ENCODE peak calls at places on chromosomes 2 and 18, in six cellular contexts. One of them, this sample, is unnamed.
A peak's percentile ranks its signal among the peaks of the same experiment; 100 is the strongest.

GRCh38 chr2:58515827-58516574 is 274.9 kb upstream of the FANCL start:
- DNase-seq in ascending aorta: no peak
- DNase-seq in pancreas: no peak
- DNase-seq in Panc1: no peak
- DNase-seq in stomach: no peak
- DNase-seq in neural progenitor cell: no peak
- DNase-seq in this sample: no peak

GRCh38 chr2:481388-481787 is 193.5 kb upstream of the ALKAL2 start:
- DNase-seq in ascending aorta: no peak
- DNase-seq in neural progenitor cell: no peak
- DNase-seq in stomach: no peak
- DNase-seq in pancreas: no peak
- DNase-seq in Panc1: no peak
- DNase-seq in this sample: no peak

GRCh38 chr2:62705859-62706720 is 577 bp downstream of the EHBP1 start:
- DNase-seq in neural progenitor cell: peak; percentile 44
- DNase-seq in ascending aorta: peak; percentile 86
- DNase-seq in Panc1: no peak
- DNase-seq in pancreas: peak; percentile 52
- DNase-seq in stomach: peak; percentile 49
- DNase-seq in this sample: no peak

GRCh38 chr2:19540739-19541503 is 182.5 kb upstream of the OSR1 start:
- DNase-seq in Panc1: no peak
- DNase-seq in neural progenitor cell: no peak
- DNase-seq in pancreas: no peak
- DNase-seq in ascending aorta: no peak
- DNase-seq in stomach: no peak
- DNase-seq in this sample: no peak

GRCh38 chr2:118440699-118441098 is 352.4 kb downstream of the INSIG2 start:
- DNase-seq in pancreas: no peak
- DNase-seq in ascending aorta: no peak
- DNase-seq in neural progenitor cell: no peak
- DNase-seq in stomach: no peak
- DNase-seq in Panc1: no peak
- DNase-seq in this sample: no peak

GRCh38 chr2:181500201-181500600 is 43.0 kb downstream of the ITGA4 start:
- DNase-seq in pancreas: no peak
- DNase-seq in neural progenitor cell: no peak
- DNase-seq in ascending aorta: no peak
- DNase-seq in Panc1: no peak
- DNase-seq in stomach: no peak
- DNase-seq in this sample: no peak

GRCh38 chr2:66888791-66889631 is 454.1 kb downstream of the MEIS1 start:
- DNase-seq in ascending aorta: no peak
- DNase-seq in pancreas: no peak
- DNase-seq in Panc1: no peak
- DNase-seq in neural progenitor cell: no peak
- DNase-seq in stomach: no peak
- DNase-seq in this sample: no peak

GRCh38 chr2:127108090-127108523 is 1.2 kb upstream of the BIN1 start:
- DNase-seq in ascending aorta: peak; percentile 49
- DNase-seq in stomach: no peak
- DNase-seq in pancreas: no peak
- DNase-seq in neural progenitor cell: no peak
- DNase-seq in Panc1: no peak
- DNase-seq in this sample: no peak

GRCh38 chr18:484749-485464 is 15.6 kb downstream of the COLEC12 start:
- DNase-seq in pancreas: no peak
- DNase-seq in neural progenitor cell: no peak
- DNase-seq in stomach: no peak
- DNase-seq in Panc1: no peak
- DNase-seq in ascending aorta: no peak
- DNase-seq in this sample: no peak

GRCh38 chr2:191187105-191187829 is 36.5 kb upstream of the STAT4 start:
- DNase-seq in stomach: no peak
- DNase-seq in neural progenitor cell: no peak
- DNase-seq in Panc1: no peak
- DNase-seq in pancreas: no peak
- DNase-seq in ascending aorta: no peak
- DNase-seq in this sample: no peak

GRCh38 chr2:191189112-191189635 is 38.4 kb upstream of the STAT4 start:
- DNase-seq in Panc1: no peak
- DNase-seq in neural progenitor cell: no peak
- DNase-seq in stomach: no peak
- DNase-seq in ascending aorta: no peak
- DNase-seq in pancreas: no peak
- DNase-seq in this sample: no peak

GRCh38 chr2:191190439-191190838 is 39.6 kb upstream of the STAT4 start:
- DNase-seq in neural progenitor cell: no peak
- DNase-seq in stomach: no peak
- DNase-seq in pancreas: no peak
- DNase-seq in ascending aorta: no peak
- DNase-seq in Panc1: no peak
- DNase-seq in this sample: no peak

GRCh38 chr2:191190861-191191552 is 40.2 kb upstream of the STAT4 start:
- DNase-seq in stomach: no peak
- DNase-seq in pancreas: no peak
- DNase-seq in neural progenitor cell: no peak
- DNase-seq in Panc1: no peak
- DNase-seq in ascending aorta: no peak
- DNase-seq in this sample: no peak

GRCh38 chr2:191188550-191189093 is 37.8 kb upstream of the STAT4 start:
- DNase-seq in ascending aorta: no peak
- DNase-seq in pancreas: no peak
- DNase-seq in neural progenitor cell: no peak
- DNase-seq in stomach: no peak
- DNase-seq in Panc1: no peak
- DNase-seq in this sample: no peak
- H3K4me3 ChIP-seq in ascending aorta: no peak overlapping the region
- H3K4me3 ChIP-seq in pancreas: no peak overlapping the region
- H3K4me3 ChIP-seq in neural progenitor cell: no peak overlapping the region
- H3K4me3 ChIP-seq in stomach: no peak overlapping the region
- H3K4me3 ChIP-seq in Panc1: no peak overlapping the region
- H3K4me3 ChIP-seq in this sample: peak overlapping the region; percentile 29

GRCh38 chr2:86172610-86173009 is 22.7 kb downstream of the IMMT start:
- DNase-seq in pancreas: no peak
- DNase-seq in ascending aorta: no peak
- DNase-seq in stomach: no peak
- DNase-seq in neural progenitor cell: no peak
- DNase-seq in Panc1: no peak
- DNase-seq in this sample: no peak
- H3K27ac ChIP-seq in pancreas: no peak overlapping the region
- H3K27ac ChIP-seq in ascending aorta: no peak overlapping the region
- H3K27ac ChIP-seq in stomach: no peak overlapping the region
- H3K27ac ChIP-seq in neural progenitor cell: no peak overlapping the region
- H3K27ac ChIP-seq in Panc1: no peak overlapping the region
- H3K27ac ChIP-seq in this sample: no peak overlapping the region

DNA sequence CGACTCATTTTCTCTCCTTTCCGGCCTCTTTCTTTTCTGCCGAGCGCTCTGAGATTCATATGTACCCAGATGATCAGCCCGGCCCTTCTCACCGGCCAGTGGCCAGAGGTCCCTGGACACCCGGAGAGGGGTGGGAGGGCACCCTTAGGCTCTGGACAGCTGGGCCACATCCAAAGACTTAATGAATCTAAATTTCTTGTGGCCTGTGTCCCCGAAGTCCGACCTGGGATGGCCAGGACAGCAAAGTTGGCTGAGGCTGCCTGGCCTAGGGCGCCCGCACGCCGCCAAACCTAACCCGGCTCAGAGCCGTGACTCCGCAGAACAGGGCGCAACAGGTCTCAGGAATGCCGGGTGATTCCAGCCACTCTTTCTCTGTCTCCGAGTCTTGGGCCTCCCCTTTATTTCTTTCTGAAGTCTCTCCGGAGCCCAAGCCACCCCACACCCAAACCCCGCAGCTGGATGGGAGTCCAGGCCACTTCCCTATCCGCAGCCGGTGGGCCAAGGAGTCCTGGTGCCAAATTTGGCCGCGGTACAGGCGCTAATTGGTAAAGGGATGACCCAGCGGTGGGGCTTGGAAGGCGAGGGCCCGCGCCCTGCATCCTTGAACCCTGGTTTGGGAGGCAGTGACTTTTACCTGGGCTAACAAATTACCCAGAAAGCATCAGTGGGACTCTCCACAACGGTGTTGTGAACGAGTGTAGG is 2.6 kb upstream of the PAX3 start:
- DNase-seq in Panc1: no peak
- DNase-seq in stomach: no peak
- DNase-seq in pancreas: no peak
- DNase-seq in ascending aorta: no peak
- DNase-seq in neural progenitor cell: peak; percentile 76
- DNase-seq in this sample: no peak
- H3K9me3 ChIP-seq in Panc1: no peaks in the 10 kb centered on the region
- H3K9me3 ChIP-seq in stomach: peaks cover 9% of the 10 kb centered on the region
- H3K9me3 ChIP-seq in pancreas: no peaks in the 10 kb centered on the region
- H3K9me3 ChIP-seq in ascending aorta: no peaks in the 10 kb centered on the region
- H3K9me3 ChIP-seq in neural progenitor cell: no peaks in the 10 kb centered on the region
- H3K9me3 ChIP-seq in this sample: no peaks in the 10 kb centered on the region

GRCh38 chr2:64276417-64277095 is 132.3 kb upstream of the PELI1 start:
- DNase-seq in Panc1: no peak
- DNase-seq in pancreas: no peak
- DNase-seq in neural progenitor cell: peak; percentile 35
- DNase-seq in stomach: no peak
- DNase-seq in ascending aorta: no peak
- DNase-seq in this sample: no peak

GRCh38 chr2:64277101-64277849 is 133.1 kb upstream of the PELI1 start:
- DNase-seq in neural progenitor cell: no peak
- DNase-seq in ascending aorta: no peak
- DNase-seq in stomach: no peak
- DNase-seq in Panc1: no peak
- DNase-seq in pancreas: no peak
- DNase-seq in this sample: no peak

GRCh38 chr2:64273524-64274398 is 129.5 kb upstream of the PELI1 start:
- DNase-seq in pancreas: no peak
- DNase-seq in neural progenitor cell: no peak
- DNase-seq in ascending aorta: peak; percentile 70
- DNase-seq in Panc1: no peak
- DNase-seq in stomach: peak; percentile 33
- DNase-seq in this sample: no peak

GRCh38 chr2:64275174-64275466 is 130.9 kb upstream of the PELI1 start:
- DNase-seq in pancreas: no peak
- DNase-seq in ascending aorta: no peak
- DNase-seq in neural progenitor cell: no peak
- DNase-seq in stomach: no peak
- DNase-seq in Panc1: no peak
- DNase-seq in this sample: no peak

DNA sequence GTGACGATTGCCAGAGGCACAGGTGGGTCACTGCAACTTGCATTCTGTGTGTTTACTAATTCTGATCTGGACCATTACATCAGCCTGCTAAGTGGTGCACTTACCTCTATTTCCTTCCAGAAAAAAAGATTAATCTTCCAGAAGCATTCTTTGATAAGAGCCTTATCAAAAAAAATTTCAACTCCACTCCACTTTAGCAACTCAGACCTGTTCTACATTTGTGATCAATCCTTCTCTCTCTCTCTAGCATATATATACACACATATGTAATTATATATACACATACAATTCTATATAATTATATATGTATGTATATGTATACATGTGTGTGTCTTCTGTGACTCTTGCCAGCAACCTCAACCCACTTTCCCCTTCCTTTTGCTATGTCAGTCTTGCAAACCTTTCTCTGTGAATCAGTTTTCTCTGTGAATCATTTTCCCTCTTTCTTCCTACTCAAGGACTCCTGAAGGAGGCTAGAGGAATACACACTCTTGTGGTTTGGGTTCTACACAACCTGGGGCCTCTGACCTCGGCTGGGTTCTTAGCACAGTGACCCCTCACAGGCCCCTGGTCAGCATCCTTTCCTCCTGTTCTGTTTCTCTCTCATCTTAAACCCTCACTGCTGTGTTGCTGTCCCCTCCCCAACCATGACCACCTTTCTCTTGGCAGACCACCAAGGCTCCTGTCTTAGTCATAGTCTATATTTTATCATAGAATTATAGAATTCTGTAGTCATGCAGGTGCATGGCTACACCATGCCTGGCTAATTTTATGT is 130.4 kb upstream of the PELI1 start:
- DNase-seq in stomach: no peak
- DNase-seq in Panc1: no peak
- DNase-seq in neural progenitor cell: no peak
- DNase-seq in pancreas: no peak
- DNase-seq in ascending aorta: no peak
- DNase-seq in this sample: no peak
- H3K4me3 ChIP-seq in stomach: no peak overlapping the region
- H3K4me3 ChIP-seq in Panc1: no peak overlapping the region
- H3K4me3 ChIP-seq in neural progenitor cell: no peak overlapping the region
- H3K4me3 ChIP-seq in pancreas: no peak overlapping the region
- H3K4me3 ChIP-seq in ascending aorta: no peak overlapping the region
- H3K4me3 ChIP-seq in this sample: no peak overlapping the region

DNA sequence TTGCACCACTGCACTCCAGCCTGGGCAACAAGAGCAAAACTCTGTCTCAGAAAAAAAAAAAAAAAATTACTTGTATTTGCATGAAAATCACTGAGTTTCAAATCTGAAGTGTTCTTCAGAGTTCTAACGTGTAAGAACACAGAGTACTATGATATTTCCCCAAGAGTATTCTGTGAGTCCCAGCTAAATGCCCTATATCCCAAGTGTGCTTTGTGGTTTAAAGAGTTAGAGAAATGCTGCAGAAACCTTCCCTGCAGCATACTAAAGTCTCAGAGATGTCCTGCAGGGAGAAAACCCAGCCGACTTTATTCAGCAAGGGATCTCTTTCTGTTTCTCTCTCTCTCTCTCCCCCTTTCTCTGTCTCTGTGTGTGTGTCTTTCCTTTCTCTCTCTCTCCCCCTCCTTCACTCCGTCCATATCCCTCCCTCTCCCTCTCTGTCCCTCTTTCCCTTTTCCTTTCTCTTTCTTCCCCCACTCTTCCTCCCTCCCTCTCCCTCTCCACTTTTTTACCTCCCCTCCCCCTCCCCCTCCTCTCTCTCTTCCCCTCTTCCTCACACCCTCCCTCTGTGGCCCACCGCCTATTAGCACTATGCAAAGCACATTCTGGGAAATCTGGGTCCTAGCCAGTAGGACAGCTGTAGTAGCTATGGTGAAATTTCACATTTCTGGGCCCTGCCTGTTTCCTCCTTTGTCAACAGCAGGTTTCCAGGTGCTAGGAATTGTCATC is 54.2 kb downstream of the ACTR2 start:
- DNase-seq in Panc1: no peak
- DNase-seq in pancreas: no peak
- DNase-seq in stomach: no peak
- DNase-seq in ascending aorta: no peak
- DNase-seq in neural progenitor cell: peak; percentile 29
- DNase-seq in this sample: no peak
- H3K27ac ChIP-seq in Panc1: no peak overlapping the region
- H3K27ac ChIP-seq in pancreas: no peak overlapping the region
- H3K27ac ChIP-seq in stomach: peak overlapping the region; percentile 13
- H3K27ac ChIP-seq in ascending aorta: no peak overlapping the region
- H3K27ac ChIP-seq in neural progenitor cell: no peak overlapping the region
- H3K27ac ChIP-seq in this sample: no peak overlapping the region

GRCh38 chr2:116676776-116677175 is 1137.7 kb upstream of the DDX18 start:
- DNase-seq in ascending aorta: no peak
- DNase-seq in neural progenitor cell: no peak
- DNase-seq in pancreas: no peak
- DNase-seq in stomach: no peak
- DNase-seq in Panc1: no peak
- DNase-seq in this sample: no peak
- H3K9me3 ChIP-seq in ascending aorta: no peaks in the 10 kb centered on the region
- H3K9me3 ChIP-seq in neural progenitor cell: no peaks in the 10 kb centered on the region
- H3K9me3 ChIP-seq in pancreas: no peaks in the 10 kb centered on the region
- H3K9me3 ChIP-seq in stomach: no peaks in the 10 kb centered on the region
- H3K9me3 ChIP-seq in Panc1: no peaks in the 10 kb centered on the region
- H3K9me3 ChIP-seq in this sample: no peaks in the 10 kb centered on the region